ENCODE peak calls at places on chromosomes 16 and 17, in seven cellular contexts. One of them, this sample, is unnamed.

GRCh38 chr17:49776864-49777263 is 11.6 kb upstream of the KAT7 start:
- DNase-seq in testis: peak
- DNase-seq in heart right ventricle: no peak
- DNase-seq in adipocyte: no peak
- DNase-seq in neuronal stem cell: no peak
- DNase-seq in uterus: peak
- DNase-seq in breast epithelium: no peak
- DNase-seq in this sample: no peak

GRCh38 chr16:89958068-89958467 is 9.5 kb downstream of the DEF8 start:
- DNase-seq in testis: peak
- DNase-seq in neuronal stem cell: no peak
- DNase-seq in adipocyte: no peak
- DNase-seq in breast epithelium: no peak
- DNase-seq in uterus: no peak
- DNase-seq in heart right ventricle: peak
- DNase-seq in this sample: no peak

GRCh38 chr16:57145964-57146647 is 39.7 kb downstream of the PSME3IP1 start:
- DNase-seq in breast epithelium: no peak
- DNase-seq in testis: peak
- DNase-seq in heart right ventricle: no peak
- DNase-seq in adipocyte: no peak
- DNase-seq in neuronal stem cell: no peak
- DNase-seq in uterus: no peak
- DNase-seq in this sample: no peak

GRCh38 chr17:21209511-21210175 is 4.3 kb downstream of the TMEM11 start:
- DNase-seq in uterus: no peak
- DNase-seq in heart right ventricle: peak
- DNase-seq in testis: no peak
- DNase-seq in breast epithelium: no peak
- DNase-seq in adipocyte: no peak
- DNase-seq in neuronal stem cell: no peak
- DNase-seq in this sample: no peak

GRCh38 chr17:27381007-27381501 is 75.2 kb upstream of the KSR1 start:
- DNase-seq in neuronal stem cell: peak
- DNase-seq in testis: peak
- DNase-seq in adipocyte: peak
- DNase-seq in breast epithelium: peak
- DNase-seq in heart right ventricle: peak
- DNase-seq in uterus: peak
- DNase-seq in this sample: peak

GRCh38 chr16:11201498-11202259 is 54.3 kb downstream of the SOCS1 start:
- DNase-seq in uterus: no peak
- DNase-seq in neuronal stem cell: no peak
- DNase-seq in breast epithelium: no peak
- DNase-seq in heart right ventricle: no peak
- DNase-seq in adipocyte: peak
- DNase-seq in testis: no peak
- DNase-seq in this sample: no peak

GRCh38 chr16:67129422-67129821 is 19.7 kb downstream of the PHAF1 start:
- DNase-seq in adipocyte: no peak
- DNase-seq in neuronal stem cell: no peak
- DNase-seq in breast epithelium: no peak
- DNase-seq in heart right ventricle: no peak
- DNase-seq in uterus: no peak
- DNase-seq in testis: no peak
- DNase-seq in this sample: no peak

GRCh38 chr16:80804061-80804450 is 342 bp downstream of the CDYL2 start:
- DNase-seq in adipocyte: peak
- DNase-seq in heart right ventricle: peak
- DNase-seq in breast epithelium: no peak
- DNase-seq in neuronal stem cell: peak
- DNase-seq in uterus: no peak
- DNase-seq in testis: peak
- DNase-seq in this sample: peak

GRCh38 chr17:17567631-17568030 is 23.9 kb downstream of the PEMT start:
- DNase-seq in neuronal stem cell: no peak
- DNase-seq in testis: peak
- DNase-seq in adipocyte: no peak
- DNase-seq in heart right ventricle: peak
- DNase-seq in breast epithelium: peak
- DNase-seq in uterus: peak
- DNase-seq in this sample: no peak

GRCh38 chr17:82095777-82096708 is 2.0 kb downstream of the FASN start:
- DNase-seq in uterus: peak
- DNase-seq in testis: no peak
- DNase-seq in heart right ventricle: no peak
- DNase-seq in neuronal stem cell: no peak
- DNase-seq in breast epithelium: no peak
- DNase-seq in adipocyte: no peak
- DNase-seq in this sample: no peak

GRCh38 chr16:71709231-71709781 is 15.2 kb downstream of the PHLPP2 start:
- DNase-seq in neuronal stem cell: no peak
- DNase-seq in uterus: no peak
- DNase-seq in adipocyte: peak
- DNase-seq in breast epithelium: no peak
- DNase-seq in heart right ventricle: no peak
- DNase-seq in testis: no peak
- DNase-seq in this sample: no peak

GRCh38 chr16:5619314-5619713 is 521.7 kb upstream of the EEF2KMT start:
- DNase-seq in breast epithelium: no peak
- DNase-seq in heart right ventricle: no peak
- DNase-seq in uterus: no peak
- DNase-seq in neuronal stem cell: no peak
- DNase-seq in testis: no peak
- DNase-seq in adipocyte: no peak
- DNase-seq in this sample: no peak

GRCh38 chr17:34252890-34253525 is 2.1 kb upstream of the CCL2 start:
- DNase-seq in adipocyte: no peak
- DNase-seq in neuronal stem cell: no peak
- DNase-seq in uterus: no peak
- DNase-seq in testis: no peak
- DNase-seq in heart right ventricle: no peak
- DNase-seq in breast epithelium: no peak
- DNase-seq in this sample: no peak

GRCh38 chr16:73053379-73054130 is 5.6 kb upstream of the ZFHX3 start:
- DNase-seq in heart right ventricle: no peak
- DNase-seq in adipocyte: no peak
- DNase-seq in testis: no peak
- DNase-seq in uterus: no peak
- DNase-seq in breast epithelium: no peak
- DNase-seq in neuronal stem cell: no peak
- DNase-seq in this sample: peak

GRCh38 chr16:11404608-11405007 is 59.3 kb downstream of the RMI2 start:
- DNase-seq in neuronal stem cell: no peak
- DNase-seq in uterus: no peak
- DNase-seq in adipocyte: no peak
- DNase-seq in breast epithelium: no peak
- DNase-seq in testis: no peak
- DNase-seq in heart right ventricle: no peak
- DNase-seq in this sample: no peak

GRCh38 chr17:58327363-58328194 is 1.0 kb downstream of the TSPOAP1 start:
- DNase-seq in breast epithelium: no peak
- DNase-seq in neuronal stem cell: no peak
- DNase-seq in heart right ventricle: no peak
- DNase-seq in uterus: no peak
- DNase-seq in testis: no peak
- DNase-seq in adipocyte: no peak
- DNase-seq in this sample: no peak

GRCh38 chr17:78934681-78935418 is 9.7 kb upstream of the TIMP2 start:
- DNase-seq in neuronal stem cell: no peak
- DNase-seq in uterus: no peak
- DNase-seq in adipocyte: peak
- DNase-seq in testis: no peak
- DNase-seq in breast epithelium: no peak
- DNase-seq in heart right ventricle: no peak
- DNase-seq in this sample: no peak

GRCh38 chr17:64081802-64082799 is 47.8 kb downstream of the ERN1 start:
- DNase-seq in testis: no peak
- DNase-seq in breast epithelium: no peak
- DNase-seq in uterus: no peak
- DNase-seq in adipocyte: peak
- DNase-seq in heart right ventricle: no peak
- DNase-seq in neuronal stem cell: no peak
- DNase-seq in this sample: peak

GRCh38 chr17:80813318-80813717 is 178.3 kb upstream of the CHMP6 start:
- DNase-seq in heart right ventricle: no peak
- DNase-seq in uterus: no peak
- DNase-seq in testis: no peak
- DNase-seq in breast epithelium: no peak
- DNase-seq in neuronal stem cell: no peak
- DNase-seq in adipocyte: no peak
- DNase-seq in this sample: no peak

GRCh38 chr17:29571486-29571882 is 3.0 kb downstream of the TP53I13 start:
- DNase-seq in testis: no peak
- DNase-seq in breast epithelium: no peak
- DNase-seq in adipocyte: no peak
- DNase-seq in heart right ventricle: no peak
- DNase-seq in neuronal stem cell: no peak
- DNase-seq in uterus: no peak
- DNase-seq in this sample: no peak

GRCh38 chr16:85112364-85112763 is at the start of gene CIBAR2:
- DNase-seq in heart right ventricle: no peak
- DNase-seq in breast epithelium: no peak
- DNase-seq in adipocyte: no peak
- DNase-seq in uterus: no peak
- DNase-seq in neuronal stem cell: peak
- DNase-seq in testis: no peak
- DNase-seq in this sample: no peak

GRCh38 chr17:76270770-76271668 is 5.9 kb downstream of the UBALD2 start:
- DNase-seq in neuronal stem cell: no peak
- DNase-seq in adipocyte: no peak
- DNase-seq in heart right ventricle: no peak
- DNase-seq in breast epithelium: no peak
- DNase-seq in uterus: no peak
- DNase-seq in testis: no peak
- DNase-seq in this sample: no peak

GRCh38 chr17:19724501-19725420 is 8.4 kb upstream of the SLC47A2 start:
- DNase-seq in heart right ventricle: peak
- DNase-seq in neuronal stem cell: no peak
- DNase-seq in testis: peak
- DNase-seq in adipocyte: no peak
- DNase-seq in breast epithelium: peak
- DNase-seq in uterus: peak
- DNase-seq in this sample: no peak

GRCh38 chr17:9436629-9437028 is 139.0 kb downstream of the STX8 start:
- DNase-seq in uterus: no peak
- DNase-seq in heart right ventricle: no peak
- DNase-seq in testis: no peak
- DNase-seq in breast epithelium: no peak
- DNase-seq in neuronal stem cell: no peak
- DNase-seq in adipocyte: peak
- DNase-seq in this sample: no peak
- H3K4me3 ChIP-seq in uterus: no peak
- H3K4me3 ChIP-seq in heart right ventricle: no peak
- H3K4me3 ChIP-seq in testis: no peak
- H3K4me3 ChIP-seq in breast epithelium: no peak
- H3K4me3 ChIP-seq in neuronal stem cell: no peak
- H3K4me3 ChIP-seq in adipocyte: peak
- H3K4me3 ChIP-seq in this sample: no peak

DNA sequence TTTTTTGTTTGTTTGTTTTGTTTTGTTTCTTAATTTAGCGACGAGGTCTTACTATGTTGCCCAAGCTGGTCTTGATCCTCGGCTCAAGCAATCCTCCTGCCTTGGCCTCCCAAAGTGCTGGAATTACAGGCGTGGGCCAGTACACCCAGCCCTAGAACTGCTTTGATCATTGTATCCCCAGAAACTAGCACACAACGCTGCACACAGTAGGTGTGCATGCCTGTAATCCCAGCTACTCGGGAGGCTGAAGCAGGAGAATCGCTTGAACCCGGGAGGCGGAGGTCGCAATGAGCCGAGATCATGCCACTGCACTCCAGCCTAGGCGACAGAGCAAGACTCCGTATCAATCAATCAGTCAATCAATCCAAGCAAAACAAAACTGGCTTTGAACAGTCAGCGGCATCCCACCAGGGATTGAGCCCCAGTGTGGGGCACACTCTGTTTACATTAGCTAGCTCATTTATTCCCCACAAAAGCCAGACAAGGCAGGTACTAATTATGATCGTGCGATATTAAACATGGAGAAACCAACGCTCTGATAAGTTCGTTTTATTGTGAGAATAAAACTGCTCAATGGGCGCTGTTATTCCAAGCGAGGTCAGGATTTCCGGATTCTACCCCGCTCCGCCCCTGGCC is 553 bp upstream of the VPS4A start:
- DNase-seq in uterus: no peak
- DNase-seq in heart right ventricle: no peak
- DNase-seq in adipocyte: no peak
- DNase-seq in neuronal stem cell: no peak
- DNase-seq in breast epithelium: no peak
- DNase-seq in testis: no peak
- DNase-seq in this sample: no peak
- H3K4me3 ChIP-seq in uterus: peak
- H3K4me3 ChIP-seq in heart right ventricle: peak
- H3K4me3 ChIP-seq in adipocyte: peak
- H3K4me3 ChIP-seq in neuronal stem cell: peak
- H3K4me3 ChIP-seq in breast epithelium: peak
- H3K4me3 ChIP-seq in testis: peak
- H3K4me3 ChIP-seq in this sample: peak

DNA sequence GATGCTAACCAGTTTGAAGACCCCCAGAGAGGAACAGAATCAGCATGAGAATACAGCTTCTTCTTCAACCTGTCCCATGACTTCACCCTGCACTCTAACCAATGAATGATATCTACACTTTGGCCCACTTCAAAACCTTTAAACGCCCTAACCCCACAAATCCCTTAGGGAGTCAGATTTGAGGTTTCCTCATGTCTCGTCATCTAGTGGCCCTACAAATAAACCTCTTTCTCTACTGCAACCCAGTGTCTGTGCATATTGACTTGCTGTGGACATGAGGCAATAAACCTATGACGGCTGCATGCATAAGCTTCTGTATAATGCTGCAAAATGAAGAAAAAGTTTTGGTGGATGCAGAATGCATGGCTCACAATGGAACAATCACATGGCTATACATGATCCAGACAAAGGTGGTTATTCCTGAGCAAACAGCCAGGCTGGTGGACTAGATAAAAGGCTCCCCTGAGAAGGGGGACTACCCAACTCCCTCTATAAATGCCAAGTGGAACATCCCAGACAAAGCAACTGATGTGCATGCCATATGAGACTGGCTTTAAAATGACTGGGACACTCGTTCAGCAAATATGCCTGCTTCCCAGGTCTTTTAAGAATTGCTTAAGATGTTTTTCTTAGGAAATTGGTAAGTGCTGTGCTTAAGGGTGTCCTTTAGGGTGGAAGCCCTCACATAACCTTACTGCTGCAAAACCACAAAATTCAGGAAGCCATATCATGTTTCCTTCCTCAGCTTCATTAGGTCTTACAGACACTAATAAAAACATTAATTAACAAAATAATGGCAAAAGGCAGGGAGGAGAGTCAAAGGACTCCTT is 12.2 kb downstream of the N4BP1 start:
- DNase-seq in adipocyte: peak
- DNase-seq in testis: no peak
- DNase-seq in heart right ventricle: no peak
- DNase-seq in uterus: no peak
- DNase-seq in neuronal stem cell: no peak
- DNase-seq in breast epithelium: no peak
- DNase-seq in this sample: no peak
- H3K4me3 ChIP-seq in adipocyte: peak
- H3K4me3 ChIP-seq in testis: no peak
- H3K4me3 ChIP-seq in heart right ventricle: no peak
- H3K4me3 ChIP-seq in uterus: no peak
- H3K4me3 ChIP-seq in neuronal stem cell: no peak
- H3K4me3 ChIP-seq in breast epithelium: no peak
- H3K4me3 ChIP-seq in this sample: no peak

GRCh38 chr16:3727806-3728381 is 10.6 kb upstream of the TRAP1 start:
- DNase-seq in uterus: no peak
- DNase-seq in heart right ventricle: no peak
- DNase-seq in breast epithelium: no peak
- DNase-seq in adipocyte: no peak
- DNase-seq in neuronal stem cell: no peak
- DNase-seq in testis: no peak
- DNase-seq in this sample: no peak
- H3K4me3 ChIP-seq in uterus: no peak
- H3K4me3 ChIP-seq in heart right ventricle: no peak
- H3K4me3 ChIP-seq in breast epithelium: no peak
- H3K4me3 ChIP-seq in adipocyte: no peak
- H3K4me3 ChIP-seq in neuronal stem cell: peak
- H3K4me3 ChIP-seq in testis: no peak
- H3K4me3 ChIP-seq in this sample: no peak